ENCODE peak calls at places on chromosomes 11 and 22, in four cellular contexts. V, H, O and G are unnamed samples. For H3K9me3, the result is how much of the 10 kb centered on the place peaks cover.

GRCh38 chr11:45722144-45722543 is 56.7 kb upstream of the CHST1 start:
- DNase-seq in H (no peak), V (no peak), O (no peak), G (no peak)

GRCh38 chr11:1586699-1587098 is 1.6 kb upstream of the KRTAP5-1 start:
- DNase-seq in O (no peak), V (no peak), H (no peak), G (no peak)

GRCh38 chr11:120208777-120209176 is 2.1 kb upstream of the OAF start:
- DNase-seq in H (no peak), O (no peak), V (no peak), G (no peak)

GRCh38 chr11:102010776-102011500 is 36.3 kb upstream of the CFAP300 start:
- DNase-seq in O (peak), V (peak), H (peak), G (peak)

GRCh38 chr11:130827697-130828377 is 88.4 kb downstream of the SNX19 start:
- DNase-seq in O (peak), V (peak), H (no peak), G (peak)

GRCh38 chr22:32474635-32475427 is at the start of gene FBXO7:
- DNase-seq in O (peak), H (peak), V (peak), G (peak)

GRCh38 chr11:121452609-121453150 is at the start of gene SORL1-AS1:
- DNase-seq in H (no peak), V (no peak), O (no peak), G (peak)

GRCh38 chr11:15276616-15277015 is 161.9 kb downstream of the INSC start:
- DNase-seq in V (no peak), O (peak), H (no peak), G (peak)

GRCh38 chr11:67253872-67254624 is 12.2 kb upstream of the GRK2 start:
- DNase-seq in V (no peak), H (no peak), O (no peak), G (no peak)

GRCh38 chr11:60208146-60208895 is 25.4 kb upstream of the MS4A6A start:
- DNase-seq in V (no peak), H (no peak), O (no peak), G (no peak)

GRCh38 chr11:67364169-67364568 is 9.2 kb downstream of the CLCF1 start:
- DNase-seq in O (no peak), V (no peak), H (no peak), G (no peak)

GRCh38 chr11:46119053-46119351 is 2.3 kb downstream of the PHF21A start:
- DNase-seq in V (no peak), O (no peak), H (no peak), G (no peak)

GRCh38 chr11:45896392-45897068 is 10.5 kb downstream of the FREY1 start:
- DNase-seq in V (no peak), H (no peak), O (peak), G (peak)

GRCh38 chr22:35606916-35607315 is 10.2 kb downstream of the MB start:
- DNase-seq in H (no peak), V (no peak), O (no peak), G (no peak)

GRCh38 chr11:59614277-59615131 is 1.1 kb downstream of the OSBP start:
- DNase-seq in V (no peak), H (peak), O (no peak), G (no peak)

GRCh38 chr11:119505861-119506260 is 82.9 kb upstream of the THY1 start:
- DNase-seq in H (no peak), O (no peak), V (no peak), G (no peak)

GRCh38 chr11:62430350-62430749 is 11.5 kb downstream of the SCGB1A1 start:
- DNase-seq in V (no peak), O (no peak), H (no peak), G (no peak)

GRCh38 chr22:38873469-38874411 is 1.7 kb upstream of the CBX6 start:
- DNase-seq in H (no peak), O (no peak), V (no peak), G (no peak)

GRCh38 chr22:29377979-29378378 is 10.4 kb downstream of the AP1B1 start:
- DNase-seq in V (peak), H (peak), O (no peak), G (no peak)

GRCh38 chr11:88246680-88247079 is 71.4 kb upstream of the RAB38 start:
- DNase-seq in H (no peak), O (no peak), V (no peak), G (no peak)

GRCh38 chr11:31387379-31387778 is 17.7 kb downstream of the DNAJC24 start:
- DNase-seq in H (no peak), V (no peak), O (no peak), G (no peak)

GRCh38 chr22:35661377-35661937 is 13.2 kb downstream of the APOL6 start:
- DNase-seq in O (no peak), H (no peak), V (no peak), G (no peak)

GRCh38 chr11:78414321-78415051 is 3.1 kb downstream of the GAB2 start:
- DNase-seq in H (no peak), V (no peak), O (peak), G (no peak)

GRCh38 chr11:106159846-106160245 is 82.4 kb downstream of the AASDHPPT start:
- DNase-seq in H (no peak), V (no peak), O (no peak), G (no peak)

GRCh38 chr11:67372993-67373915 is at the start of gene CLCF1:
- DNase-seq in V (peak), H (no peak), O (peak), G (peak)

GRCh38 chr11:109629734-109630133 is 207.7 kb downstream of the C11orf87 start:
- DNase-seq in V (no peak), H (no peak), O (no peak), G (no peak)

GRCh38 chr11:11735586-11735985 is 106.2 kb upstream of the USP47 start:
- DNase-seq in V (no peak), H (no peak), O (no peak), G (no peak)

GRCh38 chr11:120413480-120413879 is 77.3 kb downstream of the ARHGEF12 start:
- DNase-seq in V (no peak), H (no peak), O (no peak), G (no peak)

GRCh38 chr11:72618801-72619200 is 55.4 kb downstream of the PDE2A start:
- DNase-seq in V (no peak), H (no peak), O (no peak), G (no peak)

GRCh38 chr11:3623126-3623525 is 18.7 kb downstream of the ART5 start:
- DNase-seq in O (no peak), V (peak), H (no peak), G (no peak)

GRCh38 chr11:130047141-130047540 is 22.6 kb upstream of the APLP2 start:
- DNase-seq in H (no peak), V (no peak), O (no peak), G (no peak)

GRCh38 chr11:64207247-64208085 is 945 bp downstream of the FERMT3 start:
- DNase-seq in V (no peak), O (peak), H (no peak), G (no peak)

GRCh38 chr11:47127213-47127612 is 49.5 kb downstream of the ARFGAP2 start:
- DNase-seq in H (no peak), O (no peak), V (no peak), G (no peak)

DNA sequence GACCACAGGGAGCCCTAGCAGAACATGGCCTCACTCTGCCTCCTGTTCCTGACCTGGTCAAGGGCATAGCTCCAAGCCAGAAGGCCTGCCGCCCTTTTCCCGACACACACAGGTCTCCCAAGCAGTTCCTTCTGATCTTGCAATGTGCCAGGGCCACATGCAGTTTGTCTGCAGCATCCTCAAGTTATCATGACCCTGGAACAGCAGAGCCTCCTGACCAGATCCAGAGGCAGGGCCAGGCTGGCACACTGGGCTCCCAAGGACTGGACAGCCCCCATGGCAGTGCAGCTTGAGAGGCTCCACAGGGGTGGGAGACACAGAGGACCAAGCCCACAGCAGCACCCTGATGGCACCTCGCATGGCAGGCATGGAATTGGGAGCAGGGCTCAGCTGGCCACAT is 31.2 kb downstream of the GNAZ start:
- DNase-seq in H (no peak), V (no peak), O (no peak), G (no peak)
- H3K27ac ChIP-seq in H (no peak), V (no peak), O (no peak), G (peak)

GRCh38 chr22:47619631-47620030 is 857.2 kb downstream of the TBC1D22A start:
- DNase-seq in V (no peak), O (no peak), H (no peak), G (no peak)

GRCh38 chr22:47616396-47617020 is 854.1 kb downstream of the TBC1D22A start:
- DNase-seq in V (peak), O (no peak), H (no peak), G (no peak)

GRCh38 chr22:47617186-47617585 is 854.7 kb downstream of the TBC1D22A start:
- DNase-seq in H (no peak), O (no peak), V (no peak), G (no peak)

GRCh38 chr22:47618611-47619010 is 856.2 kb downstream of the TBC1D22A start:
- DNase-seq in V (peak), H (no peak), O (no peak), G (no peak)

DNA sequence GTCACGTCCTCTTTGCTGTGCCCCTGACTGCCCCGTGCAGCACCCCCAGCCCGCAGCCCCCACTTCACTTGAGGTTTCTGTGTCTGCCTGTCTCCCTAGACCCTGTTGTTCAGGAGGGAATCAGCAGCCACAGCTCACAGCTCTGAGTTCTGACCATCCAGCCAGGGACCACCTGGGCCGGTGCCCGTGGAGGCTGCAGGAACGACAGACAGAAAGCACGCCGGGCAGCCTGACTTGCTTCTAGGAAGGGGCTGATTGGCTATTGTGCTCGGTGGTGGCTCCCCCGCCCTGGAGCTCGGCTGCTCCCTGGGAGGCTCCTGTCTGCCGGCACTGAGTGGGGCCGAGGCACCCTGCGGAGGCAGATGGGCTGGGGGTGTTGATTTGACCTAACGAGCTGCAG is 855.7 kb downstream of the TBC1D22A start:
- DNase-seq in V (peak), O (no peak), H (no peak), G (peak)
- H3K9me3 ChIP-seq in V (under half), O (under half), H (under half), G (under half)

GRCh38 chr11:8775341-8776133 is 92.9 kb downstream of the RPL27A start:
- DNase-seq in V (no peak), O (no peak), H (no peak), G (peak)

GRCh38 chr11:8773125-8773524 is 90.5 kb downstream of the RPL27A start:
- DNase-seq in H (no peak), V (no peak), O (peak), G (no peak)

GRCh38 chr11:8776209-8776608 is 93.6 kb downstream of the RPL27A start:
- DNase-seq in O (no peak), V (no peak), H (no peak), G (no peak)

GRCh38 chr11:8772571-8772970 is 90.0 kb downstream of the RPL27A start:
- DNase-seq in H (no peak), V (no peak), O (no peak), G (no peak)

GRCh38 chr11:8773916-8774537 is 91.4 kb downstream of the RPL27A start:
- DNase-seq in H (no peak), O (no peak), V (no peak), G (no peak)
- H3K27ac ChIP-seq in H (peak), O (no peak), V (peak), G (no peak)

DNA sequence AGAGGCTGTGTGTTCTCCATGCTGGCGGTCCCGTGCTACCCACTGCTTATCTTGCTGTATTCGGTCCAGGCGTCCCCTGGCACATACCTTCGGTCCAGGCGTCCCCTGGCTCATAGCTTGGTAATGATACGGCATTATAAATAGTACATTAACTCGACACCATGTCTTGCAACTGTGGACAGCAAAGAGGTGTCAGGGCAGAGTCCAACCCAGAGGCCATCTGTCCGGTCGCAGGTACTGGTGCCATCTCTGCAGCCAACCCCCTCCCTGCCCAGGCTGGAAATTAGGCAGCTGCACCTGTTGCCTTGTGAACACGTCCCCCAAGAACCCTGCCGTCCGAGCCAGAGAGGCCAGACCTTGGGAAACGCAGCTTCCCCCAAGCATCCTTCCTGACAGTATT is 634.3 kb downstream of the BRD1 start:
- DNase-seq in O (no peak), H (no peak), V (no peak), G (no peak)
- H3K9me3 ChIP-seq in O (under half), H (under half), V (under half), G (under half)

DNA sequence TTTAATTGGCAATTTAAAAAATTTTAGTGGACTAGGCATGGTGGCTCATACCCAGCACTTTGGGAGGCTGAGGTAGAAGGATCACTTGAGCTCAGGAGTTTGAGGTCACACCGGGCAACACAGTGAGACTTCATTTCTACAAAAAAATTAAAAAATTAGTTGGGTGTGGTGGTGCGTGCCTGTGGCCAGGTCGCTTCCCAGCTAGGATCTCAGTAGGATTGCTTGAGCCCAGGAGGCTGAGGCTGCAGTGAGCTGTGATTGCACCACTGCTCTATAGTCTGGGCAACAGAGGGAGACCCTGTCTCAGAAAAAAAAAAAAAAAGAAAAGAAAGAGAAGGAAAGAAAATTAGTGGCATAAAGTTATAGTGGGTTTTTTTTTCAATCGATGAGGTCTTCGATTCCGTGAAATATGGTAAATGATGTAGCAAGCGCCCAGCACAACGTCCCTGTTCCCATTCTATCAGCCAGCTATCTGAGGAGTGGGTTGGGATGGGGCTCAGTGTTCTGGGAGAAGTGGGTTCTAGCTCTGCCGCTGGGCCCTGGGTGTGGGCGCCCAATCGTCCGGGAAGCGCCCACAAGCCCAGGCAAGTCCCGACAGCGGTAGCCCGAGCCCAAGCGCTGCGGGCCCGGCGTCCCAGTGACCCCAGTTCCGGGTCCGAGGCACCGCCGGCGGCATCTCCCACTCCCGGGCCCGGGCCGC is 1.4 kb downstream of the FOSL1 start:
- DNase-seq in H (no peak), V (no peak), O (no peak), G (no peak)
- H3K27ac ChIP-seq in H (no peak), V (no peak), O (no peak), G (no peak)

DNA sequence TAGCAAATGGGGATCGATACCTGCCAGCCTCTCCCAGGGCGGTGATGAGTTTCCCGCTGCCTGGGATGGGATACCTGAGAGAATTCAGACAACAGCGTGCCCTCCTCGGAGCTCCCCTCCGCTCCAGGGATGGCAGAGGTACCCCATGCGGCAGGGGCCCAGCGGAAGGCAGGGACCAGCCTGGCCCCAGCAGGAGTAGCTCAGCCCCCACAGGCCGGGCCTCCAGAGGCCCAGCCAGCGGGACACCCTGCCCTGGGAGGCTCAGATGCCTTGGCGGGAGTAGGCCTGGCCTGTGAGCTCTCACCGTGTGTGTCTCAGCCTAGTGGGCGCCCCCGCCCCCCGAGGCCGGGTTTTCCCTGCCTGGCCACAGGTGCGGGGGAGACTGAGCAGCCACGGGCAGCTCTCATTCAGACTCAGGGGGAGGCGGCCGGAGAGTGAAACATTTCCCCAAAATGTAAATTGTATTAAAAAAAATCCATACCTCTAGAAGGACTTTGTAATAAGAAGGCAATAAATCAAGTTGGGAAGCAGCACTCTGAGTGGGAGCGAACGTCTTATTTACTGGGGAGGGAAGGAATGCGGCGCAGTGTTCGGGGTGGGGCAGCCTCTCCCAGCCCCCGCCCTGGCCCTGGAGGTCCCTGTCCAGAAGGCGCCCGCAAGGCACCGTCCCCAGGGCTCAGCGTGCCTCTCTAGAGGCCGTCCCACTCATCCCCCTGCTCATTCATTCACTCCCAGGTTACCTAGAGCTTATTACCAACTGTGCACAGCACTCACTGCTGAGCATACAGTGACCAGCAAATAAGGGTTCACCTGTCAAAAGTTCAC is 888.0 kb downstream of the BRD1 start:
- DNase-seq in O (no peak), V (peak), H (no peak), G (no peak)
- H3K9me3 ChIP-seq in O (under half), V (under half), H (under half), G (under half)

GRCh38 chr11:33182246-33182878 is 21.1 kb upstream of the CSTF3 start:
- DNase-seq in V (no peak), H (no peak), O (peak), G (no peak)
- H3K27ac ChIP-seq in V (no peak), H (no peak), O (no peak), G (no peak)

GRCh38 chr22:47597041-47597440 is 834.6 kb downstream of the TBC1D22A start:
- DNase-seq in V (no peak), O (no peak), H (no peak), G (no peak)

GRCh38 chr22:47593911-47594311 is 831.5 kb downstream of the TBC1D22A start:
- DNase-seq in O (no peak), V (no peak), H (no peak), G (no peak)

GRCh38 chr22:47595122-47595521 is 832.7 kb downstream of the TBC1D22A start:
- DNase-seq in V (no peak), H (no peak), O (no peak), G (no peak)

GRCh38 chr22:47598864-47599263 is 836.4 kb downstream of the TBC1D22A start:
- DNase-seq in H (no peak), O (no peak), V (no peak), G (no peak)

DNA sequence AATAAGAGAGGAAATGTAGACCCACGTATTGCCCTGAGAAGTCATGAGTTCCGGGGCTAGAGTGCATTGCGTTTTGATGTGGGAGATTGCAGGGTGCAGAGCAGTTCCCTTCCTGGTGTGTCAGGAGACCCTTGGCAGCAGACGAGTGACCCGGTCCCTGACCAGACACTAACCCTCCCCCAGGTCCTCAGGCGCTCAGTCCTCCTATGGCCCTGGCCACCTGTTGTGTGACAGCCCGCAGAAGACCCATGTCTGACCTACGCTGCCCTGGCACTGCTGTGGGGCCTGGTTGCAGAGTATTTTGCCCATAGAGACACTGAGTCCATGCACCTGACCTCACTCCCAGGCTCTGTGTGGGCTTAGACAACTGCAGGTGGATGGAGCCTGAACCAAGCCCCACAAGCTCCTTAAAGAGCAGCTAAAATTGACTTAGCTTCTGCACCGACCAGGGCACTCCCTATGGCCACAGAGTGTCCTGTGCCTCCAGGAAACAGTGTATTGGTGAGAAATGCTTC is 833.8 kb downstream of the TBC1D22A start:
- DNase-seq in V (no peak), H (no peak), O (no peak), G (no peak)
- H3K9me3 ChIP-seq in V (under half), H (under half), O (under half), G (under half)